ENCODE peak calls at places on chromosomes 11 and 22, in seven cellular contexts. One of them, this sample, is unnamed. For H3K36me3, the result is how much of the 10 kb centered on the place peaks cover.

GRCh38 chr11:108543316-108543955 is 45.3 kb upstream of the POGLUT3 start:
- DNase-seq in cardiac muscle cell: no peak
- DNase-seq in kidney epithelial cell: no peak
- DNase-seq in osteoblast: no peak
- DNase-seq in psoas muscle: no peak
- DNase-seq in sigmoid colon: no peak
- DNase-seq in brain microvascular endothelial cell: no peak
- DNase-seq in this sample: no peak

GRCh38 chr22:44543781-44544181 is 45.7 kb upstream of the RTL6 start:
- DNase-seq in psoas muscle: no peak
- DNase-seq in osteoblast: no peak
- DNase-seq in kidney epithelial cell: no peak
- DNase-seq in sigmoid colon: peak
- DNase-seq in brain microvascular endothelial cell: no peak
- DNase-seq in cardiac muscle cell: peak
- DNase-seq in this sample: no peak

GRCh38 chr11:44564653-44565007 is 833 bp upstream of the CD82 start:
- DNase-seq in osteoblast: peak
- DNase-seq in cardiac muscle cell: peak
- DNase-seq in kidney epithelial cell: no peak
- DNase-seq in sigmoid colon: peak
- DNase-seq in psoas muscle: peak
- DNase-seq in brain microvascular endothelial cell: peak
- DNase-seq in this sample: peak

GRCh38 chr11:48025293-48025982 is 45.1 kb downstream of the PTPRJ start:
- DNase-seq in sigmoid colon: no peak
- DNase-seq in cardiac muscle cell: no peak
- DNase-seq in kidney epithelial cell: no peak
- DNase-seq in osteoblast: peak
- DNase-seq in brain microvascular endothelial cell: no peak
- DNase-seq in psoas muscle: peak
- DNase-seq in this sample: no peak

GRCh38 chr11:106156290-106156937 is 79.0 kb downstream of the AASDHPPT start:
- DNase-seq in sigmoid colon: peak
- DNase-seq in psoas muscle: no peak
- DNase-seq in brain microvascular endothelial cell: peak
- DNase-seq in cardiac muscle cell: peak
- DNase-seq in osteoblast: peak
- DNase-seq in kidney epithelial cell: peak
- DNase-seq in this sample: no peak

GRCh38 chr11:46642627-46643335 is 25.4 kb downstream of the ATG13 start:
- DNase-seq in kidney epithelial cell: no peak
- DNase-seq in psoas muscle: no peak
- DNase-seq in sigmoid colon: no peak
- DNase-seq in osteoblast: no peak
- DNase-seq in cardiac muscle cell: no peak
- DNase-seq in brain microvascular endothelial cell: no peak
- DNase-seq in this sample: no peak

GRCh38 chr22:22943521-22944267 is 56.1 kb downstream of the IGLL5 start:
- DNase-seq in osteoblast: peak
- DNase-seq in cardiac muscle cell: no peak
- DNase-seq in psoas muscle: no peak
- DNase-seq in brain microvascular endothelial cell: no peak
- DNase-seq in sigmoid colon: no peak
- DNase-seq in kidney epithelial cell: no peak
- DNase-seq in this sample: no peak

GRCh38 chr11:27444801-27445215 is 27.8 kb downstream of the LGR4 start:
- DNase-seq in psoas muscle: no peak
- DNase-seq in cardiac muscle cell: no peak
- DNase-seq in kidney epithelial cell: no peak
- DNase-seq in sigmoid colon: no peak
- DNase-seq in brain microvascular endothelial cell: no peak
- DNase-seq in osteoblast: no peak
- DNase-seq in this sample: no peak

GRCh38 chr11:34860034-34860433 is 56.1 kb downstream of the APIP start:
- DNase-seq in brain microvascular endothelial cell: no peak
- DNase-seq in osteoblast: no peak
- DNase-seq in kidney epithelial cell: no peak
- DNase-seq in psoas muscle: peak
- DNase-seq in sigmoid colon: no peak
- DNase-seq in cardiac muscle cell: no peak
- DNase-seq in this sample: no peak

GRCh38 chr11:35276396-35276795 is 137.4 kb downstream of the CD44 start:
- DNase-seq in psoas muscle: no peak
- DNase-seq in cardiac muscle cell: no peak
- DNase-seq in brain microvascular endothelial cell: no peak
- DNase-seq in kidney epithelial cell: no peak
- DNase-seq in osteoblast: no peak
- DNase-seq in sigmoid colon: no peak
- DNase-seq in this sample: no peak

GRCh38 chr22:31086703-31087330 is 5.7 kb downstream of the SMTN start:
- DNase-seq in kidney epithelial cell: no peak
- DNase-seq in sigmoid colon: no peak
- DNase-seq in osteoblast: peak
- DNase-seq in psoas muscle: no peak
- DNase-seq in brain microvascular endothelial cell: no peak
- DNase-seq in cardiac muscle cell: no peak
- DNase-seq in this sample: no peak

DNA sequence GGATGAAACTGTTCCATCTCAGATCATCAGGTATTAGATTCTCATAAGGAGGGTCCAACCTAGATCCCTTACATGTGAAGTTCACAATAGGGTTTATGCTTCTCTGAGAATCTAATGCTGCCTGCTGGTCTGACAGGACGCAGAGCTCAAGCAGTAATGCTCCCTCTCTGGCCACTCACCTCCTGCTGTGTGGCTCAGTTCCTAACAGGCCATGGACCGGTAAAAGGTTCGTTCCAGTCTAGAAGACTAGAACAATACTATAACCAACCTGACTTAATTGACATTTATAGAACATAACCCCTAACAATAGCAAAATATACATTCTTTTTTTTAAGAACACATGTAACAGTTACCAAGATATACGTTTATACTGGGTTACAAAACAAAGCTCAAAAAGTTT is 45.8 kb downstream of the ATG16L2 start:
- DNase-seq in osteoblast: no peak
- DNase-seq in sigmoid colon: no peak
- DNase-seq in brain microvascular endothelial cell: no peak
- DNase-seq in cardiac muscle cell: no peak
- DNase-seq in psoas muscle: no peak
- DNase-seq in kidney epithelial cell: no peak
- DNase-seq in this sample: no peak
- H3K36me3 ChIP-seq in osteoblast: under half
- H3K36me3 ChIP-seq in sigmoid colon: under half
- H3K36me3 ChIP-seq in brain microvascular endothelial cell: under half
- H3K36me3 ChIP-seq in cardiac muscle cell: under half
- H3K36me3 ChIP-seq in psoas muscle: under half
- H3K36me3 ChIP-seq in kidney epithelial cell: under half
- H3K36me3 ChIP-seq in this sample: under half

DNA sequence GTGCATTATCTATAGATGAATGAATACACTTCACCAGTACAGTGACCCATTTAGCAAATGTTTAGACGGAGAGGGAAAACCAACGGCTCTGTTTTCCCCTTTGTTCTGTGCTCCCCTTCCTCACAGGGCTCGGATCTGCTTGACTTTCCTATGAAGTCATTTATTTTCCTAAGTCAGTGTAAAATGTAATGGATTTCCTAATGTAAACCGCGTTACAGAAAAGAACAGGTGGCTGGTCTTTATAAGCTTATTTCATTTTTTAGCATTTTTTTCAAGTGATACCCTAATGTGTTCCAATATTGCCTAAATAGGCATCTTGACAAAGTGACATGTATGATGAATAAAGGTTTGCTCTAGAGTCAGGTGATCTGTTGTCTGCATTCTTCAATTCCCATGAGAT is 207.5 kb downstream of the PGR start:
- DNase-seq in cardiac muscle cell: no peak
- DNase-seq in psoas muscle: no peak
- DNase-seq in kidney epithelial cell: no peak
- DNase-seq in sigmoid colon: no peak
- DNase-seq in brain microvascular endothelial cell: no peak
- DNase-seq in osteoblast: no peak
- DNase-seq in this sample: no peak
- H3K36me3 ChIP-seq in cardiac muscle cell: under half
- H3K36me3 ChIP-seq in psoas muscle: under half
- H3K36me3 ChIP-seq in kidney epithelial cell: under half
- H3K36me3 ChIP-seq in sigmoid colon: under half
- H3K36me3 ChIP-seq in brain microvascular endothelial cell: under half
- H3K36me3 ChIP-seq in osteoblast: under half
- H3K36me3 ChIP-seq in this sample: under half

DNA sequence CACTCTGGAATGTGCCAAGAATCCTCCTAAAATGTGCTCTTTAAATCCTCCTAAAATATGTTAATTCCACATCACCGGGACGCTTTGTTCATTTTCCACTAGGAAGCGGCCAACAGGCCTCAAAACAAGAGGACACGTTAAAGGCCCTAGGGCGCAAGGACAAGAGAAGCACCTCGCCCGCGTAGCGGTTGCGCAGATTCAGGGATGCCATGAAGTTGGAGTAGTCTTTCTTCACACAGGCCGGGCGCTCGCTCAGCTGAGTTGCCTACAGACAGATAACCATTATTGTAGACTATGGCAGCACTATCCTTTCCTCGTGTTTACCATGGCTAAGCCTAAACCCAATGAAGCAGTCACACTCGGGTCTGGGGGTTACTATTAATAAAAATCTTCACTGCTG is 29.5 kb upstream of the SERPIND1 start:
- DNase-seq in cardiac muscle cell: no peak
- DNase-seq in psoas muscle: no peak
- DNase-seq in kidney epithelial cell: no peak
- DNase-seq in osteoblast: no peak
- DNase-seq in sigmoid colon: no peak
- DNase-seq in brain microvascular endothelial cell: no peak
- DNase-seq in this sample: no peak
- H3K36me3 ChIP-seq in cardiac muscle cell: under half
- H3K36me3 ChIP-seq in psoas muscle: half or more
- H3K36me3 ChIP-seq in kidney epithelial cell: under half
- H3K36me3 ChIP-seq in osteoblast: under half
- H3K36me3 ChIP-seq in sigmoid colon: half or more
- H3K36me3 ChIP-seq in brain microvascular endothelial cell: under half
- H3K36me3 ChIP-seq in this sample: under half

GRCh38 chr11:67608486-67608885 is 1.8 kb downstream of the NDUFV1 start:
- DNase-seq in cardiac muscle cell: no peak
- DNase-seq in osteoblast: no peak
- DNase-seq in sigmoid colon: no peak
- DNase-seq in psoas muscle: peak
- DNase-seq in kidney epithelial cell: no peak
- DNase-seq in brain microvascular endothelial cell: no peak
- DNase-seq in this sample: no peak
- H3K36me3 ChIP-seq in cardiac muscle cell: under half
- H3K36me3 ChIP-seq in osteoblast: under half
- H3K36me3 ChIP-seq in sigmoid colon: half or more
- H3K36me3 ChIP-seq in psoas muscle: half or more
- H3K36me3 ChIP-seq in kidney epithelial cell: under half
- H3K36me3 ChIP-seq in brain microvascular endothelial cell: under half
- H3K36me3 ChIP-seq in this sample: under half

DNA sequence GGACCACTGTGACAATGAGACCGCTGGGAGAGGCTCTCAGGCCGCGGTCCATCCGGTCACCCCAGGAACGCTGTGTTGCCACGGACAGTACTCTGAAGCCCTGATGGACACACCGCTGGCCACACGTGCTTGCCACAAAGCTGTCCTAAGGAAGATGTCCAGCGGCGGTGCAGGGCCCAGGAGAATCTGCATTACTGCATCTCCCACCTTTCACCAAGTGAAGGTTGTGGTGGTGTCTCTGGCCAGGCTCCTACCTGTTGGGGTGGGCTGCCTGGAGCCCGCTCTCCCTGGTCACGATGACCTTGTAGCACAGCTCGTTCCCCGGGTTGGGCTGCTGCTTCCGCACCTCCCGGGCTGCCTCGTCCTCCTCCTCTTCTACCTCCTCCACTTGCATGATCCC is 4.2 kb downstream of the TTLL12 start:
- DNase-seq in osteoblast: peak
- DNase-seq in brain microvascular endothelial cell: no peak
- DNase-seq in kidney epithelial cell: no peak
- DNase-seq in psoas muscle: no peak
- DNase-seq in cardiac muscle cell: no peak
- DNase-seq in sigmoid colon: no peak
- DNase-seq in this sample: no peak
- H3K36me3 ChIP-seq in osteoblast: under half
- H3K36me3 ChIP-seq in brain microvascular endothelial cell: under half
- H3K36me3 ChIP-seq in kidney epithelial cell: under half
- H3K36me3 ChIP-seq in psoas muscle: under half
- H3K36me3 ChIP-seq in cardiac muscle cell: under half
- H3K36me3 ChIP-seq in sigmoid colon: under half
- H3K36me3 ChIP-seq in this sample: under half

GRCh38 chr11:117606807-117607206 is 190.2 kb downstream of the DSCAML1 start:
- DNase-seq in psoas muscle: no peak
- DNase-seq in cardiac muscle cell: no peak
- DNase-seq in sigmoid colon: no peak
- DNase-seq in brain microvascular endothelial cell: no peak
- DNase-seq in osteoblast: no peak
- DNase-seq in kidney epithelial cell: no peak
- DNase-seq in this sample: no peak
- H3K36me3 ChIP-seq in psoas muscle: under half
- H3K36me3 ChIP-seq in cardiac muscle cell: under half
- H3K36me3 ChIP-seq in sigmoid colon: under half
- H3K36me3 ChIP-seq in brain microvascular endothelial cell: under half
- H3K36me3 ChIP-seq in osteoblast: under half
- H3K36me3 ChIP-seq in kidney epithelial cell: under half
- H3K36me3 ChIP-seq in this sample: under half